ENCODE peak calls at places on chromosomes 6 and 20, in nine cellular contexts. B, S, M, P, X, C, N, H and Q are unnamed samples. For H3K27me3, the result is how much of the 10 kb centered on the place peaks cover.

GRCh38 chr6:168133186-168133585 is 54.2 kb upstream of the FRMD1 start:
- DNase-seq in B (peak), S (no peak), M (no peak), P (peak), X (peak), C (no peak), N (no peak), H (no peak), Q (no peak)

GRCh38 chr20:59071224-59071623 is 28.6 kb upstream of the PRELID3B start:
- DNase-seq in B (no peak), S (no peak), M (no peak), P (no peak), X (no peak), C (no peak), N (no peak), H (no peak), Q (no peak)

GRCh38 chr20:11585752-11586352 is 331.8 kb upstream of the BTBD3 start:
- DNase-seq in B (no peak), S (no peak), M (no peak), P (no peak), X (no peak), C (no peak), N (no peak), H (no peak), Q (no peak)

GRCh38 chr6:46090115-46091079 is 39.4 kb upstream of the ENPP4 start:
- DNase-seq in B (peak), S (peak), M (peak), P (peak), X (peak), C (peak), N (peak), H (peak), Q (peak)

GRCh38 chr6:2853766-2854393 is 12.2 kb upstream of the SERPINB1 start:
- DNase-seq in B (no peak), S (peak), M (peak), P (peak), X (no peak), C (peak), N (peak), H (no peak), Q (peak)

GRCh38 chr6:170032706-170033309 is 258.1 kb downstream of the DLL1 start:
- DNase-seq in B (peak), S (no peak), M (no peak), P (peak), X (no peak), C (no peak), N (no peak), H (no peak), Q (peak)

GRCh38 chr6:15843226-15843625 is 180.4 kb upstream of the DTNBP1 start:
- DNase-seq in B (no peak), S (no peak), M (no peak), P (no peak), X (no peak), C (no peak), N (no peak), H (no peak), Q (no peak)

GRCh38 chr6:37517411-37517812 is 17.7 kb upstream of the CCDC167 start:
- DNase-seq in B (no peak), S (peak), M (peak), P (no peak), X (no peak), C (peak), N (peak), H (no peak), Q (no peak)

GRCh38 chr6:100446922-100447899 is 17.5 kb downstream of the SIM1 start:
- DNase-seq in B (no peak), S (no peak), M (no peak), P (peak), X (no peak), C (no peak), N (no peak), H (no peak), Q (no peak)

GRCh38 chr6:10381830-10382208 is 33.1 kb downstream of the TFAP2A start:
- DNase-seq in B (no peak), S (no peak), M (no peak), P (no peak), X (no peak), C (no peak), N (no peak), H (no peak), Q (no peak)
- H3K27me3 ChIP-seq in B (half or more), S (half or more), M (under half), P (half or more), X (half or more), C (under half), N (half or more), H (half or more), Q (under half)

DNA sequence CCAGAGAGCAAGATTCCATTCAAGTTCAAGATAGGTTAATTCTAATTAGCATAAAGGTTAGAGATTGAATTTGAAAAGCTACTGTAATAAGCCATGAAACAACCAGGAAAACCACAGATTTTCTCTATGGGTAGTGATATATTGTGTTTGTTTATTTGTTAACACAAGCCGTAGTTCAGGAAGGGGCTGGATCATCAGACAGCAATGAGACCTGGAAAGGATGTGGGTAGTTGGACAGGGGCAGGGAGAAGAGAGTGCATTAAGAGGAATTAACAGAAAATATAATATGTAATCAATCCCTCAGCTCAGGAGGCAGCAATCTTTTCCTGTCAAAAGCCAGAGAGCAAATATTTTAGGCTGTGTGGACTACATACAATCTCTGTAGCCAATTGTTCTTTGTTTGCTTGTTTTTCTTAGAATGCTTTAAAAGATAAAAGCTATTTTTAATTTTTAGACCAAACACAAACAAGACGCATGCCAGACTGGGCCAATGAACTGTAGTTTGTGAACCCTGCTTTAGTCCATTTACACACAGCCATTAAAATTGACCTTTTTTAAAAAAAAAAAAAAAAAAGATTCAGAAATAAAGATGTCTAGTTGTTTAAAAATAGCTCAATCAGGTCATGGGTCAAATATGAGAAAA is 398.7 kb upstream of the MARCKS start:
- DNase-seq in B (no peak), S (no peak), M (no peak), P (no peak), X (no peak), C (no peak), N (no peak), H (no peak), Q (no peak)
- H3K27ac ChIP-seq in B (no peak), S (no peak), M (no peak), P (no peak), X (no peak), C (no peak), N (no peak), H (peak), Q (no peak)

DNA sequence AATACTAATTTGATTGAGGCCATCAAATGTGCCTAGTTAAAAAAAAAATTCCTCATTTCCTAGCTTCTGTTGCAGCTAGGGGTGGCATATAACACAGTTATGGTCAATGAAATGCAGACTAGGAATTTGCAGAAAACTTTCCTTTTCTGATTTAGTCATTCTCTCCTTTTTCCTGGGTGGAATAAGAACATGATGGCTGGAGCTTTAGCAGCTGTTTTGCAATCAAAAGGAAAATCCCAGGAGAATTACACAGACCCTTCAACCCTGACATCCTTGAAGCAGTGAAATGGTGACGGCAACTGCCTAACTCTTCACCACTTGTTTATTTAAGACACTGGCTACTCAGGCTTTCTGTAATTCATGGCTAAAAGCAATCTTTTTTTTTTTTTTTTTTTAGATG is 23.1 kb upstream of the RIMS4 start:
- DNase-seq in B (no peak), S (no peak), M (no peak), P (no peak), X (no peak), C (no peak), N (no peak), H (no peak), Q (no peak)
- H3K27me3 ChIP-seq in B (under half), S (under half), M (under half), P (under half), X (under half), C (under half), N (under half), H (under half), Q (under half)

DNA sequence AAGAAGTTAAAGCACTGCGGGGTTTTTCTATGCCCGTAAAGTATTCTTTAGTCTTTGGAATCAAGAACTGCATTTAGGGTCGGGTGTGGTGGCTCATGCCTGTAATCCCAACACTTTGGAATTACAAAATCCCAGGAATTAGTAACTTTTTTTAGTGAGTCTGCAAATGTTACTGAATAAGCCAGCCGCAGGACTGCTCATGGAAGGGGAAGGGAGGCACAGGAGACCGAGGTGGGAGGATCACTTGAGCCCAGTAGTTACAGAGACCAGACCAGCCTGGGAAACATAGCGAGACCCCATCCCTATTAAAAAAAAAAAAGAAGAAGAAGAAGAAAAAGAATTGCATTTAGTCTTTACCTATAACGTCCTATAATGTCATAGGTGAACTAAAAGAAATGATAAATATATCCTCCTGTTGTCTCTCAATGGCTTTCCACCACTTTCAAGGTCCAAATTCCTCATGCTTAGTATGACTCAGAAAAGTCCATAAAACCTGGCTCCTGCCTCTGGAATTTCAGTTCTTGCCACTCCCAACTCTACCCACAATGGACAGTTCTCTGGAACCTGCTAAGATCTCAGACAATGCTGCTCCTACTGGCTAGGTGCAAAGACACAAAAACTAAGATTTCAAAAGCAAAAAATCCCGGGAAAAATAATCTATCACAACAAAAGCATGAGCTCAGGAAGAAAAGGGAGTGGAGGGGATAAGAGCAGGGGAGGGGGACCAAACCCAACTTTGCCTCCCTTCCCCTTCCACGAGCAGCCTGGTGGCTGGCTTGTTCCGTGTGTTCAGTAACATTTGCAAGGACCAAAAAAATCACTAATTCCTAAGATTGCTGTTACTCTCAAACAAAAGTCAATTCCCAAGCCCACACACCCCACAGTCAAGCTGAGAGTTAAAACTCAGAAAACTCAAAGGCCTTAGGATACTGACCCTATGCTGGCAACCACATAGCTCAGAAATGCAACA is 39.0 kb downstream of the B4GALT5 start:
- DNase-seq in B (no peak), S (no peak), M (no peak), P (no peak), X (no peak), C (no peak), N (peak), H (no peak), Q (no peak)
- H3K27ac ChIP-seq in B (no peak), S (no peak), M (no peak), P (no peak), X (peak), C (no peak), N (peak), H (peak), Q (no peak)

GRCh38 chr20:42118001-42118400 is 499.8 kb upstream of the CHD6 start:
- DNase-seq in B (no peak), S (no peak), M (no peak), P (no peak), X (no peak), C (no peak), N (no peak), H (no peak), Q (no peak)
- H3K27me3 ChIP-seq in B (under half), S (under half), M (under half), P (under half), X (under half), C (under half), N (under half), H (under half), Q (under half)